ENCODE peak calls at places on chromosome 12, in nine cellular contexts. One of them, this sample, is unnamed.

GRCh38 chr12:127270193-127270592 is 996.8 kb upstream of the TMEM132C start:
- DNase-seq in stimulated activated CD4-positive, alpha-beta T cell treated with anti-CD3 and anti-CD28 coated beads, Interleukin-1b, Interleukin-23, amount 100 ng/mL, for 24 hours: no peak
- DNase-seq in AG04450: no peak
- DNase-seq in hypothalamus: no peak
- DNase-seq in NCI-H187 treated with DMSO at 0.1 percent for 48 hours: no peak
- DNase-seq in AG08395: peak
- DNase-seq in Calu3: no peak
- DNase-seq in AG09319: peak
- DNase-seq in stomach: no peak
- DNase-seq in this sample: no peak

GRCh38 chr12:6941267-6941666 is 2.3 kb upstream of the RNU7-1 start:
- DNase-seq in stimulated activated CD4-positive, alpha-beta T cell treated with anti-CD3 and anti-CD28 coated beads, Interleukin-1b, Interleukin-23, amount 100 ng/mL, for 24 hours: no peak
- DNase-seq in AG04450: no peak
- DNase-seq in hypothalamus: no peak
- DNase-seq in NCI-H187 treated with DMSO at 0.1 percent for 48 hours: no peak
- DNase-seq in AG08395: no peak
- DNase-seq in Calu3: no peak
- DNase-seq in AG09319: no peak
- DNase-seq in stomach: no peak
- DNase-seq in this sample: no peak

GRCh38 chr12:115213538-115213961 is 529.6 kb upstream of the TBX3 start:
- DNase-seq in stimulated activated CD4-positive, alpha-beta T cell treated with anti-CD3 and anti-CD28 coated beads, Interleukin-1b, Interleukin-23, amount 100 ng/mL, for 24 hours: no peak
- DNase-seq in AG04450: no peak
- DNase-seq in hypothalamus: no peak
- DNase-seq in NCI-H187 treated with DMSO at 0.1 percent for 48 hours: no peak
- DNase-seq in AG08395: no peak
- DNase-seq in Calu3: no peak
- DNase-seq in AG09319: no peak
- DNase-seq in stomach: no peak
- DNase-seq in this sample: no peak

GRCh38 chr12:69062838-69063237 is 129.9 kb upstream of the CPM start:
- DNase-seq in stimulated activated CD4-positive, alpha-beta T cell treated with anti-CD3 and anti-CD28 coated beads, Interleukin-1b, Interleukin-23, amount 100 ng/mL, for 24 hours: no peak
- DNase-seq in AG04450: no peak
- DNase-seq in hypothalamus: no peak
- DNase-seq in NCI-H187 treated with DMSO at 0.1 percent for 48 hours: no peak
- DNase-seq in AG08395: no peak
- DNase-seq in Calu3: no peak
- DNase-seq in AG09319: no peak
- DNase-seq in stomach: no peak
- DNase-seq in this sample: no peak

GRCh38 chr12:32170437-32170998 is 63.9 kb downstream of the BICD1 start:
- DNase-seq in stimulated activated CD4-positive, alpha-beta T cell treated with anti-CD3 and anti-CD28 coated beads, Interleukin-1b, Interleukin-23, amount 100 ng/mL, for 24 hours: no peak
- DNase-seq in AG04450: no peak
- DNase-seq in hypothalamus: no peak
- DNase-seq in NCI-H187 treated with DMSO at 0.1 percent for 48 hours: no peak
- DNase-seq in AG08395: no peak
- DNase-seq in Calu3: no peak
- DNase-seq in AG09319: no peak
- DNase-seq in stomach: no peak
- DNase-seq in this sample: no peak

GRCh38 chr12:48750215-48750614 is 33.7 kb upstream of the CCNT1 start:
- DNase-seq in stimulated activated CD4-positive, alpha-beta T cell treated with anti-CD3 and anti-CD28 coated beads, Interleukin-1b, Interleukin-23, amount 100 ng/mL, for 24 hours: no peak
- DNase-seq in AG04450: peak
- DNase-seq in hypothalamus: no peak
- DNase-seq in NCI-H187 treated with DMSO at 0.1 percent for 48 hours: no peak
- DNase-seq in AG08395: no peak
- DNase-seq in Calu3: no peak
- DNase-seq in AG09319: no peak
- DNase-seq in stomach: no peak
- DNase-seq in this sample: no peak

GRCh38 chr12:120230326-120230973 is 29.5 kb upstream of the RPLP0 start:
- DNase-seq in stimulated activated CD4-positive, alpha-beta T cell treated with anti-CD3 and anti-CD28 coated beads, Interleukin-1b, Interleukin-23, amount 100 ng/mL, for 24 hours: no peak
- DNase-seq in AG04450: peak
- DNase-seq in hypothalamus: no peak
- DNase-seq in NCI-H187 treated with DMSO at 0.1 percent for 48 hours: no peak
- DNase-seq in AG08395: peak
- DNase-seq in Calu3: peak
- DNase-seq in AG09319: peak
- DNase-seq in stomach: peak
- DNase-seq in this sample: no peak

GRCh38 chr12:103652808-103653207 is 65.7 kb downstream of the STAB2 start:
- DNase-seq in stimulated activated CD4-positive, alpha-beta T cell treated with anti-CD3 and anti-CD28 coated beads, Interleukin-1b, Interleukin-23, amount 100 ng/mL, for 24 hours: no peak
- DNase-seq in AG04450: no peak
- DNase-seq in hypothalamus: no peak
- DNase-seq in NCI-H187 treated with DMSO at 0.1 percent for 48 hours: no peak
- DNase-seq in AG08395: no peak
- DNase-seq in Calu3: no peak
- DNase-seq in AG09319: no peak
- DNase-seq in stomach: no peak
- DNase-seq in this sample: no peak

GRCh38 chr12:13195848-13196301 is 651 bp upstream of the EMP1 start:
- DNase-seq in stimulated activated CD4-positive, alpha-beta T cell treated with anti-CD3 and anti-CD28 coated beads, Interleukin-1b, Interleukin-23, amount 100 ng/mL, for 24 hours: no peak
- DNase-seq in AG04450: no peak
- DNase-seq in hypothalamus: no peak
- DNase-seq in NCI-H187 treated with DMSO at 0.1 percent for 48 hours: no peak
- DNase-seq in AG08395: peak
- DNase-seq in Calu3: no peak
- DNase-seq in AG09319: no peak
- DNase-seq in stomach: no peak
- DNase-seq in this sample: no peak

GRCh38 chr12:127726928-127727327 is 540.0 kb upstream of the TMEM132C start:
- DNase-seq in stimulated activated CD4-positive, alpha-beta T cell treated with anti-CD3 and anti-CD28 coated beads, Interleukin-1b, Interleukin-23, amount 100 ng/mL, for 24 hours: no peak
- DNase-seq in AG04450: no peak
- DNase-seq in hypothalamus: no peak
- DNase-seq in NCI-H187 treated with DMSO at 0.1 percent for 48 hours: no peak
- DNase-seq in AG08395: peak
- DNase-seq in Calu3: no peak
- DNase-seq in AG09319: no peak
- DNase-seq in stomach: no peak
- DNase-seq in this sample: no peak

GRCh38 chr12:122951979-122952892 is 14.0 kb downstream of the ABCB9 start:
- DNase-seq in stimulated activated CD4-positive, alpha-beta T cell treated with anti-CD3 and anti-CD28 coated beads, Interleukin-1b, Interleukin-23, amount 100 ng/mL, for 24 hours: peak
- DNase-seq in AG04450: no peak
- DNase-seq in hypothalamus: peak
- DNase-seq in NCI-H187 treated with DMSO at 0.1 percent for 48 hours: no peak
- DNase-seq in AG08395: peak
- DNase-seq in Calu3: peak
- DNase-seq in AG09319: no peak
- DNase-seq in stomach: peak
- DNase-seq in this sample: peak

This sample was measured in germinal center.